ENCODE peak calls at places on chromosomes 13 and 19, in four cellular contexts. One of them, this sample, is unnamed. For H3K27me3 and H3K4me1, the result is how much of the 10 kb centered on the place peaks cover.

GRCh38 chr13:113601166-113602070 is 16.9 kb downstream of the TFDP1 start:
- DNase-seq in tibial nerve: no peak
- DNase-seq in left ventricle myocardium inferior: no peak
- DNase-seq in H9: no peak
- DNase-seq in this sample: no peak

GRCh38 chr13:25489238-25489637 is 117.5 kb downstream of the ATP8A2 start:
- DNase-seq in left ventricle myocardium inferior: no peak
- DNase-seq in H9: peak
- DNase-seq in tibial nerve: no peak
- DNase-seq in this sample: no peak

GRCh38 chr19:1063030-1063908 is 3.7 kb upstream of the ARHGAP45 start:
- DNase-seq in tibial nerve: no peak
- DNase-seq in H9: no peak
- DNase-seq in left ventricle myocardium inferior: no peak
- DNase-seq in this sample: peak

GRCh38 chr13:76316998-76317527 is 569.1 kb downstream of the KCTD12 start:
- DNase-seq in tibial nerve: no peak
- DNase-seq in left ventricle myocardium inferior: no peak
- DNase-seq in H9: no peak
- DNase-seq in this sample: no peak

GRCh38 chr13:72025836-72026235 is 158.8 kb upstream of the DACH1 start:
- DNase-seq in left ventricle myocardium inferior: no peak
- DNase-seq in tibial nerve: no peak
- DNase-seq in H9: no peak
- DNase-seq in this sample: no peak

GRCh38 chr13:87893982-87894527 is 222.9 kb downstream of the SLITRK5 start:
- DNase-seq in H9: no peak
- DNase-seq in left ventricle myocardium inferior: no peak
- DNase-seq in tibial nerve: no peak
- DNase-seq in this sample: no peak

GRCh38 chr19:39845172-39845571 is 1.0 kb downstream of the FBL start:
- DNase-seq in H9: no peak
- DNase-seq in tibial nerve: no peak
- DNase-seq in left ventricle myocardium inferior: no peak
- DNase-seq in this sample: no peak

GRCh38 chr13:113428871-113429607 is 24.2 kb downstream of the ADPRHL1 start:
- DNase-seq in left ventricle myocardium inferior: no peak
- DNase-seq in H9: no peak
- DNase-seq in tibial nerve: no peak
- DNase-seq in this sample: no peak

GRCh38 chr13:109148243-109148642 is 518.8 kb downstream of the MYO16 start:
- DNase-seq in H9: no peak
- DNase-seq in tibial nerve: no peak
- DNase-seq in left ventricle myocardium inferior: no peak
- DNase-seq in this sample: no peak

GRCh38 chr19:28737021-28737525 is 475.9 kb downstream of the UQCRFS1 start:
- DNase-seq in tibial nerve: peak
- DNase-seq in H9: no peak
- DNase-seq in left ventricle myocardium inferior: no peak
- DNase-seq in this sample: no peak

GRCh38 chr19:6712231-6712630 is 8.2 kb downstream of the C3 start:
- DNase-seq in tibial nerve: no peak
- DNase-seq in H9: no peak
- DNase-seq in left ventricle myocardium inferior: no peak
- DNase-seq in this sample: no peak

GRCh38 chr13:79900356-79900755 is 419.4 kb downstream of the NDFIP2 start:
- DNase-seq in tibial nerve: no peak
- DNase-seq in H9: no peak
- DNase-seq in left ventricle myocardium inferior: no peak
- DNase-seq in this sample: no peak

GRCh38 chr19:36115453-36116343 is at the start of gene TBCB:
- DNase-seq in tibial nerve: peak
- DNase-seq in H9: no peak
- DNase-seq in left ventricle myocardium inferior: peak
- DNase-seq in this sample: peak

GRCh38 chr19:42402376-42403116 is 12.4 kb upstream of the CNFN start:
- DNase-seq in left ventricle myocardium inferior: no peak
- DNase-seq in tibial nerve: no peak
- DNase-seq in H9: no peak
- DNase-seq in this sample: no peak

GRCh38 chr13:39516140-39516539 is 86.9 kb downstream of the LHFPL6 start:
- DNase-seq in tibial nerve: no peak
- DNase-seq in left ventricle myocardium inferior: no peak
- DNase-seq in H9: no peak
- DNase-seq in this sample: no peak

GRCh38 chr19:34230833-34231232 is 23.5 kb upstream of the GARRE1 start:
- DNase-seq in left ventricle myocardium inferior: no peak
- DNase-seq in tibial nerve: no peak
- DNase-seq in H9: no peak
- DNase-seq in this sample: no peak

GRCh38 chr19:411723-412355 is 2.9 kb upstream of the C2CD4C start:
- DNase-seq in left ventricle myocardium inferior: no peak
- DNase-seq in tibial nerve: no peak
- DNase-seq in H9: no peak
- DNase-seq in this sample: peak

GRCh38 chr19:56837892-56838679 is 2.4 kb downstream of the PEG3 start:
- DNase-seq in tibial nerve: peak
- DNase-seq in left ventricle myocardium inferior: peak
- DNase-seq in H9: no peak
- DNase-seq in this sample: peak

GRCh38 chr13:59771272-59771671 is 392.5 kb downstream of the DIAPH3 start:
- DNase-seq in left ventricle myocardium inferior: no peak
- DNase-seq in tibial nerve: no peak
- DNase-seq in H9: no peak
- DNase-seq in this sample: no peak

GRCh38 chr19:36041831-36042230 is 9.2 kb upstream of the CLIP3 start:
- DNase-seq in tibial nerve: no peak
- DNase-seq in left ventricle myocardium inferior: no peak
- DNase-seq in H9: no peak
- DNase-seq in this sample: no peak

GRCh38 chr19:8641908-8642547 is 11.6 kb downstream of the NFILZ start:
- DNase-seq in H9: no peak
- DNase-seq in tibial nerve: peak
- DNase-seq in left ventricle myocardium inferior: no peak
- DNase-seq in this sample: no peak

GRCh38 chr13:42405665-42406390 is 133.9 kb downstream of the AKAP11 start:
- DNase-seq in H9: no peak
- DNase-seq in left ventricle myocardium inferior: no peak
- DNase-seq in tibial nerve: no peak
- DNase-seq in this sample: no peak

GRCh38 chr19:17075035-17075859 is at the start of the genes HAUS8 and MYO9B:
- DNase-seq in tibial nerve: peak
- DNase-seq in left ventricle myocardium inferior: peak
- DNase-seq in H9: peak
- DNase-seq in this sample: peak

GRCh38 chr19:1478934-1479707 is at the start of gene C19orf25:
- DNase-seq in H9: peak
- DNase-seq in left ventricle myocardium inferior: peak
- DNase-seq in tibial nerve: peak
- DNase-seq in this sample: peak

GRCh38 chr19:2398735-2399305 is 28.6 kb downstream of the TIMM13 start:
- DNase-seq in tibial nerve: no peak
- DNase-seq in H9: no peak
- DNase-seq in left ventricle myocardium inferior: no peak
- DNase-seq in this sample: no peak

GRCh38 chr13:47175172-47175806 is 278.4 kb upstream of the HTR2A start:
- DNase-seq in H9: no peak
- DNase-seq in left ventricle myocardium inferior: no peak
- DNase-seq in tibial nerve: no peak
- DNase-seq in this sample: no peak

GRCh38 chr19:1521636-1522035 is 2.2 kb upstream of the PLK5 start:
- DNase-seq in left ventricle myocardium inferior: peak
- DNase-seq in tibial nerve: no peak
- DNase-seq in H9: no peak
- DNase-seq in this sample: no peak

GRCh38 chr13:41222259-41222852 is 28.0 kb upstream of the KBTBD7 start:
- DNase-seq in tibial nerve: peak
- DNase-seq in H9: peak
- DNase-seq in left ventricle myocardium inferior: no peak
- DNase-seq in this sample: no peak

GRCh38 chr13:23561261-23561660 is 9.0 kb upstream of the TNFRSF19 start:
- DNase-seq in left ventricle myocardium inferior: no peak
- DNase-seq in tibial nerve: no peak
- DNase-seq in H9: no peak
- DNase-seq in this sample: no peak

GRCh38 chr13:103961129-103961528 is 894.9 kb upstream of the SLC10A2 start:
- DNase-seq in H9: no peak
- DNase-seq in tibial nerve: no peak
- DNase-seq in left ventricle myocardium inferior: no peak
- DNase-seq in this sample: no peak

GRCh38 chr13:64753606-64754005 is 2476.5 kb downstream of the PCDH9 start:
- DNase-seq in H9: no peak
- DNase-seq in left ventricle myocardium inferior: no peak
- DNase-seq in tibial nerve: no peak
- DNase-seq in this sample: no peak

GRCh38 chr19:35138305-35138799 is 272 bp upstream of the FXYD1 start:
- DNase-seq in left ventricle myocardium inferior: peak
- DNase-seq in H9: no peak
- DNase-seq in tibial nerve: no peak
- DNase-seq in this sample: no peak

GRCh38 chr13:96238861-96239260 is 149.0 kb downstream of the HS6ST3 start:
- DNase-seq in tibial nerve: no peak
- DNase-seq in left ventricle myocardium inferior: no peak
- DNase-seq in H9: no peak
- DNase-seq in this sample: no peak

GRCh38 chr19:6225232-6225635 is 54.5 kb downstream of the MLLT1 start:
- DNase-seq in H9: no peak
- DNase-seq in tibial nerve: no peak
- DNase-seq in left ventricle myocardium inferior: no peak
- DNase-seq in this sample: no peak

GRCh38 chr19:32208060-32208459 is 137.3 kb upstream of the ZNF507 start:
- DNase-seq in left ventricle myocardium inferior: no peak
- DNase-seq in tibial nerve: no peak
- DNase-seq in H9: no peak
- DNase-seq in this sample: peak

GRCh38 chr13:114132419-114133121 is at the start of gene RASA3:
- DNase-seq in tibial nerve: peak
- DNase-seq in left ventricle myocardium inferior: peak
- DNase-seq in H9: peak
- DNase-seq in this sample: peak

GRCh38 chr19:56927791-56928207 is 87.3 kb upstream of the PEG3 start:
- DNase-seq in H9: no peak
- DNase-seq in left ventricle myocardium inferior: no peak
- DNase-seq in tibial nerve: no peak
- DNase-seq in this sample: no peak

GRCh38 chr13:20142019-20142926 is 18.6 kb downstream of the GJA3 start:
- DNase-seq in H9: peak
- DNase-seq in tibial nerve: no peak
- DNase-seq in left ventricle myocardium inferior: no peak
- DNase-seq in this sample: no peak
- H3K27me3 ChIP-seq in H9: under half
- H3K27me3 ChIP-seq in tibial nerve: half or more
- H3K27me3 ChIP-seq in left ventricle myocardium inferior: half or more
- H3K27me3 ChIP-seq in this sample: half or more

GRCh38 chr13:29964181-29964845 is 113.9 kb upstream of the UBL3 start:
- DNase-seq in left ventricle myocardium inferior: no peak
- DNase-seq in tibial nerve: no peak
- DNase-seq in H9: peak
- DNase-seq in this sample: no peak
- H3K4me1 ChIP-seq in left ventricle myocardium inferior: under half
- H3K4me1 ChIP-seq in tibial nerve: under half
- H3K4me1 ChIP-seq in H9: under half
- H3K4me1 ChIP-seq in this sample: under half

DNA sequence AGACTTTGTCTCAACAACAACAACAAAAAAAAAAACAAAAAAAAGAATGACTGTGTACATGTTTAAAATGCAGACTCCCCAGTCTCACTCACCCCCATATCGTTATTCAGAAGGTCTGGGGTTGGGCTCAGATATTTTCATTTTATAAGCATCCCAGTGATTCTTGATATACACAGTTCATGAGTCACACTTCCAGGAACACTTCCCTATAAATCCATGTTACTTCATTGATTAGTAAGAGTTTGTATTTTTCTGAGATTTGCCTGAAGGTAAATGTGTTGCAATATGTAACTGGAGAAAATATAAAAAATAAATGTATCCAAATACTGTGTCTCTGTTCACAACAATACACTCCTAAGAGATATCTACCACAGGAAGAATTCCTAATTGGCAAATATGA is 6.7 kb upstream of the PDX1 start:
- DNase-seq in left ventricle myocardium inferior: no peak
- DNase-seq in H9: no peak
- DNase-seq in tibial nerve: no peak
- DNase-seq in this sample: no peak
- H3K27me3 ChIP-seq in left ventricle myocardium inferior: half or more
- H3K27me3 ChIP-seq in H9: under half
- H3K27me3 ChIP-seq in tibial nerve: half or more
- H3K27me3 ChIP-seq in this sample: half or more

GRCh38 chr19:49926520-49926919 is 2.5 kb upstream of the ATF5 start:
- DNase-seq in H9: no peak
- DNase-seq in tibial nerve: no peak
- DNase-seq in left ventricle myocardium inferior: no peak
- DNase-seq in this sample: no peak

GRCh38 chr19:49925486-49925885 is 3.5 kb upstream of the ATF5 start:
- DNase-seq in tibial nerve: no peak
- DNase-seq in left ventricle myocardium inferior: no peak
- DNase-seq in H9: no peak
- DNase-seq in this sample: no peak

GRCh38 chr19:49929611-49930482 is 543 bp upstream of the NUP62 start:
- DNase-seq in left ventricle myocardium inferior: peak
- DNase-seq in tibial nerve: peak
- DNase-seq in H9: peak
- DNase-seq in this sample: peak

GRCh38 chr19:49929121-49929610 is at the start of the genes ATF5 and NUP62:
- DNase-seq in H9: peak
- DNase-seq in left ventricle myocardium inferior: peak
- DNase-seq in tibial nerve: peak
- DNase-seq in this sample: peak

GRCh38 chr19:49927526-49928264 is 1.3 kb upstream of the ATF5 start:
- DNase-seq in left ventricle myocardium inferior: no peak
- DNase-seq in H9: no peak
- DNase-seq in tibial nerve: no peak
- DNase-seq in this sample: no peak
- H3K4me1 ChIP-seq in left ventricle myocardium inferior: under half
- H3K4me1 ChIP-seq in H9: under half
- H3K4me1 ChIP-seq in tibial nerve: under half
- H3K4me1 ChIP-seq in this sample: under half

GRCh38 chr13:91401916-91402315 is 3.5 kb downstream of the GPC5 start:
- DNase-seq in tibial nerve: no peak
- DNase-seq in left ventricle myocardium inferior: no peak
- DNase-seq in H9: no peak
- DNase-seq in this sample: no peak
- H3K27me3 ChIP-seq in tibial nerve: under half
- H3K27me3 ChIP-seq in left ventricle myocardium inferior: under half
- H3K27me3 ChIP-seq in H9: under half
- H3K27me3 ChIP-seq in this sample: under half

GRCh38 chr13:50589139-50589538 is 254.4 kb downstream of the DLEU7 start:
- DNase-seq in H9: no peak
- DNase-seq in tibial nerve: no peak
- DNase-seq in left ventricle myocardium inferior: no peak
- DNase-seq in this sample: no peak
- H3K4me1 ChIP-seq in H9: under half
- H3K4me1 ChIP-seq in tibial nerve: under half
- H3K4me1 ChIP-seq in left ventricle myocardium inferior: under half
- H3K4me1 ChIP-seq in this sample: under half